ENCODE peak calls at places on chromosomes 12 and 14, in ten cellular contexts. P is stomach, Z is tibial nerve, E is A549, I is thyroid gland, H is spleen, Q is uterus, T is prostate gland, S is endothelial cell of umbilical vein, X is heart left ventricle. C is an unnamed sample.

GRCh38 chr12:106919910-106920544 is 35.7 kb upstream of the TMEM263 start:
- DNase-seq in H (no peak), P (no peak), Z (peak), X (no peak), S (peak), I (no peak), T (peak), Q (no peak), E (peak), C (peak)

GRCh38 chr14:77071938-77072388 is 26.1 kb upstream of the CIPC start:
- DNase-seq in S (no peak), H (no peak), Q (no peak), E (no peak), P (no peak), I (no peak), X (no peak), T (no peak), Z (no peak), C (peak)

GRCh38 chr14:20907214-20907613 is 16.0 kb downstream of the RNASE3 start:
- DNase-seq in P (no peak), Z (no peak), T (no peak), E (no peak), H (no peak), Q (no peak), I (no peak), X (no peak), S (no peak), C (no peak)

GRCh38 chr12:133231001-133231400 is 4.7 kb downstream of the ANHX start:
- DNase-seq in H (no peak), Q (no peak), X (no peak), S (no peak), I (no peak), E (no peak), P (no peak), Z (no peak), T (no peak), C (no peak)

GRCh38 chr14:69694730-69695663 is 71.9 kb upstream of the SRSF5 start:
- DNase-seq in E (no peak), Z (no peak), Q (no peak), H (no peak), I (peak), P (no peak), T (no peak), X (peak), S (peak), C (no peak)

GRCh38 chr14:93772263-93772662 is 16.0 kb downstream of the PRIMA1 start:
- DNase-seq in H (no peak), Z (no peak), X (peak), E (no peak), S (no peak), T (no peak), I (no peak), P (peak), Q (no peak), C (no peak)

GRCh38 chr14:105836160-105836559 is 309.8 kb downstream of the TMEM121 start:
- DNase-seq in X (no peak), Z (no peak), Q (no peak), H (no peak), P (no peak), I (no peak), E (no peak), S (no peak), T (no peak), C (no peak)

GRCh38 chr14:99604766-99605298 is 825 bp upstream of the CCDC85C start:
- DNase-seq in Q (peak), Z (no peak), E (peak), I (peak), X (no peak), S (peak), P (no peak), T (no peak), H (peak), C (no peak)

GRCh38 chr14:94217116-94217515 is 43.0 kb downstream of the PPP4R4 start:
- DNase-seq in S (no peak), X (no peak), I (no peak), Z (no peak), T (no peak), Q (no peak), E (no peak), H (no peak), P (no peak), C (no peak)

GRCh38 chr12:6539276-6540134 is 5.2 kb downstream of the GAPDH start:
- DNase-seq in P (no peak), T (no peak), Q (no peak), E (peak), X (no peak), H (no peak), I (no peak), S (no peak), Z (no peak), C (no peak)

GRCh38 chr14:66247662-66248061 is 238.5 kb upstream of the CCDC196 start:
- DNase-seq in S (no peak), E (no peak), T (no peak), Z (no peak), H (no peak), X (no peak), Q (no peak), I (no peak), P (no peak), C (no peak)

DNA sequence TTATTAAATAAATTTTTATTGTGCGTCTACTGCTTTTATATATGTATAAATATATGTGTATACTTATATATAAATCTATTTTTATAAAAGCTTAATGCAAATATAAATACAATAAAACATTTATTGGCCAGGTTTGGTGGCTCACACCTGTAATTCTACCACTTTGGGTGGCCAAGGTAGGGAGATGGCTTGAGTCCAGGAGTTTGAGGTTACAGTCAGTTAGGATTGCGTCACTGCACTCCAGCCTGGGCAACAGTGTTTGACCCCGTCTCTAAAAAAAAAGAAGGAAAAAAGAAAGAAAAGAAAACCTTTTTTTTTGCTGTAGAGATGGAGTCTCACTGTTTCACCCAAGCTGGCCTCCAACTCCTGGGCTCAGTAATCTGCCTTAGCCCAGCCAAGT is 20.9 kb downstream of the ACTR6 start:
- DNase-seq in S (no peak), H (no peak), E (no peak), X (no peak), T (no peak), P (no peak), I (no peak), Z (no peak), Q (no peak), C (no peak)
- TF ChIP-seq POLR2A in S (no peak), H (no peak), E (no peak), X (no peak), T (no peak), P (no peak), I (no peak), Z (no peak), Q (no peak), C (no peak)

GRCh38 chr14:54676822-54677708 is 110.1 kb downstream of the SAMD4A start:
- DNase-seq in H (no peak), E (peak), I (no peak), X (peak), Q (peak), P (no peak), Z (peak), S (peak), T (no peak), C (peak)
- TF ChIP-seq POLR2A in H (no peak), E (no peak), I (no peak), X (no peak), Q (no peak), P (no peak), Z (no peak), S (no peak), T (peak), C (no peak)

GRCh38 chr12:120086801-120087621 is 29.5 kb downstream of the RAB35 start:
- DNase-seq in E (peak), Q (peak), H (peak), P (peak), Z (peak), I (peak), X (peak), T (peak), S (peak), C (peak)
- TF ChIP-seq POLR2A in E (peak), Q (no peak), H (no peak), P (peak), Z (no peak), I (no peak), X (no peak), T (peak), S (peak), C (no peak)

GRCh38 chr14:102314242-102315011 is 5.1 kb upstream of the ZNF839 start:
- DNase-seq in X (peak), H (peak), Q (peak), Z (peak), P (peak), S (peak), I (peak), E (peak), T (peak), C (peak)
- TF ChIP-seq POLR2A in X (no peak), H (no peak), Q (no peak), Z (no peak), P (no peak), S (no peak), I (no peak), E (no peak), T (peak), C (no peak)

GRCh38 chr14:101964297-101965144 is at the start of gene DYNC1H1:
- DNase-seq in Q (peak), T (peak), E (peak), H (peak), P (peak), S (peak), Z (peak), I (peak), X (peak), C (peak)
- TF ChIP-seq POLR2A in Q (peak), T (peak), E (peak), H (peak), P (peak), S (peak), Z (peak), I (peak), X (peak), C (peak)

C was measured in HCT116.